ENCODE peak calls at places on chromosome 21, in eight cellular contexts. J is effector memory CD4-positive, alpha-beta T cell; A is Peyer's patch; U is IMR-90; B is NT2/D1; C is suprapubic skin; E is CD8-positive, alpha-beta T cell; M is heart left ventricle. X is an unnamed sample.

GRCh38 chr21:39616373-39616772 is 3.6 kb downstream of the B3GALT5 start:
- DNase-seq in J (no peak), A (no peak), U (no peak), B (no peak), C (no peak), E (no peak), M (no peak), X (no peak)

GRCh38 chr21:15401331-15401730 is 328.5 kb upstream of the USP25 start:
- DNase-seq in J (no peak), A (no peak), U (no peak), B (no peak), C (no peak), E (no peak), M (no peak), X (no peak)

GRCh38 chr21:16377120-16377658 is 647.4 kb downstream of the USP25 start:
- DNase-seq in J (no peak), A (no peak), U (no peak), B (no peak), C (no peak), E (no peak), M (no peak), X (no peak)

GRCh38 chr21:35509004-35509704 is 460.1 kb upstream of the RUNX1 start:
- DNase-seq in J (no peak), A (no peak), U (no peak), B (no peak), C (no peak), E (no peak), M (peak; percentile 30), X (no peak)

GRCh38 chr21:35046223-35046690 is 2.8 kb downstream of the RUNX1 start:
- DNase-seq in J (no peak), A (no peak), U (no peak), B (no peak), C (no peak), E (no peak), M (no peak), X (no peak)

GRCh38 chr21:34635307-34635706 is 20.4 kb upstream of the RCAN1 start:
- DNase-seq in J (no peak), A (no peak), U (no peak), B (no peak), C (no peak), E (no peak), M (no peak), X (peak; percentile 23)

GRCh38 chr21:15729674-15730483 is at the start of gene USP25:
- DNase-seq in J (peak; percentile 85), A (peak; percentile 97), U (peak; percentile 60), B (peak; percentile 68), C (peak; percentile 94), E (peak; percentile 86), M (peak; percentile 95), X (peak; percentile 89)

GRCh38 chr21:30257773-30258172 is 25.0 kb downstream of the KRTAP24-1 start:
- DNase-seq in J (no peak), A (peak; percentile 49), U (no peak), B (peak; percentile 65), C (no peak), E (no peak), M (no peak), X (no peak)

GRCh38 chr21:39182484-39183271 is 573 bp downstream of the PSMG1 start:
- DNase-seq in J (no peak), A (no peak), U (no peak), B (no peak), C (peak; percentile 72), E (peak; percentile 2), M (no peak), X (no peak)

GRCh38 chr21:38286739-38287426 is 30.1 kb downstream of the KCNJ15 start:
- DNase-seq in J (no peak), A (no peak), U (no peak), B (no peak), C (no peak), E (no peak), M (no peak), X (no peak)

GRCh38 chr21:39182016-39182415 is 1.2 kb downstream of the PSMG1 start:
- DNase-seq in J (no peak), A (no peak), U (no peak), B (no peak), C (no peak), E (no peak), M (no peak), X (no peak)

GRCh38 chr21:35840197-35840799 is 220.0 kb downstream of the SETD4 start:
- DNase-seq in J (peak; percentile 21), A (peak; percentile 84), U (peak; percentile 91), B (peak; percentile 81), C (no peak), E (peak; percentile 14), M (peak; percentile 64), X (peak; percentile 69)

DNA sequence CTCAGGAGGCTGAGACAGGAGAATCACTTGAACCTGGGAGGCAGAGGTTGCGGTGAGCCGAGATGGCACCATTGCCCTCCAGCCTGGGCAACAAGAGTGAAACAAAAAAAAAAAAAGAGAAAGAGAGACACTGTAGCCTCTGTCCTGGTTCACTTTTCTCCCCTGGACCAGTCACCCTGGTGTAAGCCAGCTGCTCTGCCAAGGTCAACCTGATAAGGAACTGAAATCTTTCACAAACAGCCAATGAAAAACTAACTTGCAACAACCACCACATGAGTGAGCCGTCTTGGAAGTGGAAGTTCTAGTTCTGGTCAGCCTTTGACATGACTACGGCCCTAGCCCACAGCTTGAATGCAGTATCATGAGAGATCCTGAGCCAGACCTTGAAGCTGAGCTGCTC is 36.8 kb upstream of the CXADR start:
- DNase-seq in J (no peak), A (no peak), U (no peak), B (no peak), C (no peak), E (no peak), M (no peak), X (no peak)
- H3K4me1 ChIP-seq in J (no peaks in the 10 kb centered on the region), A (peaks cover 6% of the 10 kb centered on the region), U (no peaks in the 10 kb centered on the region), B (no peaks in the 10 kb centered on the region), C (peaks cover 8% of the 10 kb centered on the region), E (no peaks in the 10 kb centered on the region), M (no peaks in the 10 kb centered on the region), X (no peaks in the 10 kb centered on the region)

GRCh38 chr21:32426592-32427051 is 14.1 kb downstream of the EVA1C start:
- DNase-seq in J (no peak), A (no peak), U (peak; percentile 43), B (no peak), C (no peak), E (no peak), M (no peak), X (no peak)
- H3K4me1 ChIP-seq in J (no peaks in the 10 kb centered on the region), A (no peaks in the 10 kb centered on the region), U (peaks cover 12% of the 10 kb centered on the region), B (peaks cover 2% of the 10 kb centered on the region), C (peaks cover 16% of the 10 kb centered on the region), E (no peaks in the 10 kb centered on the region), M (peaks cover 8% of the 10 kb centered on the region), X (peaks cover 39% of the 10 kb centered on the region)

DNA sequence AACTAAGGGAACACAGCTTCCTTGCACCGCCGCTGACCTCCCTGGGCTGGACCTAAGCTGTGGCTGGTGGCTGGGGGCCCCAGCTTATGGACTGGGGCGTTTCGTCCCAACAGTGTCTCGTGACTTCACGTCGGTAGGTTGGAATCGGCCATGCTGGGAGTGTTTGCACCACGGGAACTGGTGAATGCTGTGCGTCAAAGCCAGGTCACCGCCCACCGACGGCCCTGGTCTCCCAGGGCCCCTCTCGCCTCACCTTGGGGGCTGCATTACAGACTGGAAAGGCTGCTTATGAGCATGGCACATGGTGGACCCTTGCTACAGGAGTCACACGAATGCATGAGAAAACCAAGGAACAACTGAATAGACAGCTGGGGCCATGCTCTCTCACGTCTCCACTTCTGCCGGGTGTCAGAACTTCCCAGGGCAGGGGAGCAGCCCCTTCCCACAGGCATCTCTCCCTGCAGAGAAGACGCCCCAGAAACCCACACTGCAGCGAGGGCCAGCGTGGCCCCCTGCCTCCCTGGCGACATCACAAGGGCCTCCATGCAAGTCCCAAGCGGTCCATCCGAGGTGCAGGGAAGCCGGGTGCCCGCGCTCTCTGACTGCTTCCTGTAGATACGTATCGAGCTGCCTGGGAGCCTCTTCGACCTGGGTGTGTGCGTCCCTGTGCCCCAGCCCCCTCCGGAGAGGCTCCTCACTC is 81.7 kb downstream of the SIK1 start:
- DNase-seq in J (no peak), A (no peak), U (no peak), B (no peak), C (no peak), E (no peak), M (no peak), X (no peak)
- H3K4me1 ChIP-seq in J (no peaks in the 10 kb centered on the region), A (peaks cover 16% of the 10 kb centered on the region), U (peaks cover 25% of the 10 kb centered on the region), B (peaks cover 54% of the 10 kb centered on the region), C (peaks cover 54% of the 10 kb centered on the region), E (no peaks in the 10 kb centered on the region), M (peaks cover 18% of the 10 kb centered on the region), X (peaks cover 30% of the 10 kb centered on the region)

DNA sequence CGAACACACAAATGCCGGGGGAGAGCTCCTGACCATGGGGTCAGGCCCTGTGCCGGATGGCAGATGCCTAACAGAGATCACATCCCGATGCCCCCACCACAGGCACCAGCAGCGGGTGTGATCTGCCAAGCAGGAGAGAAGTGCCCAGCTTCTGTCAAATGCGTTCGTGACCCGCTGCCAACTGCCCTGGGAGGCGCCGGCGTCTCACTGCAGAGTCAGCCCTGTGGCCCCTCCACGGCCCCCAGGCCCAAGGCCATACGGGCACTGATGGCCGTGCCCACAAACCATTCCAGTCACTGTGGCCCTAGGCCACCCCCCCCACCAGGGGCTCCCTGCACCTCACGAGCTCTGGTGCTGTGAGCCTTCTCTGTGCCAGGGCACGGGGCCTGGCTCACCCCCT is 8.0 kb downstream of the CFAP410 start:
- DNase-seq in J (no peak), A (no peak), U (no peak), B (no peak), C (no peak), E (no peak), M (no peak), X (no peak)
- H3K4me1 ChIP-seq in J (no peaks in the 10 kb centered on the region), A (no peaks in the 10 kb centered on the region), U (no peaks in the 10 kb centered on the region), B (peaks cover 24% of the 10 kb centered on the region), C (no peaks in the 10 kb centered on the region), E (no peaks in the 10 kb centered on the region), M (no peaks in the 10 kb centered on the region), X (no peaks in the 10 kb centered on the region)

DNA sequence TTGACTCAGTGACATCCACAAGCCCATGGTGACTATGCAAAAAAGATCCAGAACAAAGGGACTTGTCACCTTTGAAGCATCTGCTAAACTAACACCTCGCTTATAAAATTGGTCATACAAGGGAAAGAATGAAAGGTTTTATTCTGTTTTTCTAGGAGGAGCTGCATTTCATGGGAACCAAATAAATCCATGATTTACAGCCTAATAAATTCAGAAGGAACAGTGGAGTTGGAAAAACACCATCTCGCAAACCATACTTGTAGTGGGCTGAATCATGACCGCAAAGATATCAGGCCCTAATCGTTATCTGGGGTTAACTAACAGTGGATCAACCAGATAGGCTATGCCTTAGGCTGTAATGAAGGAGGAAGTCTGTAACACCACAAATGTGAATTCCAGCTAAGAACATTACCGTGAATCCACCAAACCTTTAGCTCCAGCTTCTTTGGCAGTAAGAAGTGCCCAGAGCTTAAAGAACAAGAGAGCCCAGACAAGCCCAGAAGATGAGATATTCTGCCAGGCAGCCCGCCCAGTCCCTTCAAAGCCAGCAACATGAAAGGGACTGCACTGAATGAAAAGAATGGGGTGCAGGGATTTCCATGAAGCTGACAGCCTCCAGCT is 27.4 kb downstream of the RSPH1 start:
- DNase-seq in J (no peak), A (no peak), U (no peak), B (no peak), C (no peak), E (no peak), M (no peak), X (no peak)
- H3K4me1 ChIP-seq in J (peaks cover 20% of the 10 kb centered on the region), A (peaks cover 60% of the 10 kb centered on the region), U (no peaks in the 10 kb centered on the region), B (peaks cover 5% of the 10 kb centered on the region), C (peaks cover 8% of the 10 kb centered on the region), E (peaks cover 26% of the 10 kb centered on the region), M (no peaks in the 10 kb centered on the region), X (no peaks in the 10 kb centered on the region)

X was measured in right atrium auricular region.